ENCODE peak calls at places on chromosome 17, in five cellular contexts. One of them, this sample, is unnamed.

GRCh38 chr17:32491371-32492280 is 4.8 kb downstream of the CDK5R1 start:
- DNase-seq in KBM-7: peak; percentile 25
- DNase-seq in dorsolateral prefrontal cortex: no peak
- DNase-seq in ACHN: no peak
- DNase-seq in NCI-H1417: no peak
- DNase-seq in this sample: peak; percentile 24

GRCh38 chr17:39736319-39737165 is 1.2 kb upstream of the GRB7 start:
- DNase-seq in KBM-7: no peak
- DNase-seq in ACHN: no peak
- DNase-seq in NCI-H1417: peak; percentile 48
- DNase-seq in dorsolateral prefrontal cortex: no peak
- DNase-seq in this sample: no peak

GRCh38 chr17:82590216-82590615 is 58.0 kb downstream of the WDR45B start:
- DNase-seq in dorsolateral prefrontal cortex: no peak
- DNase-seq in KBM-7: no peak
- DNase-seq in ACHN: no peak
- DNase-seq in NCI-H1417: no peak
- DNase-seq in this sample: no peak

GRCh38 chr17:70323269-70323668 is 153.9 kb downstream of the KCNJ2 start:
- DNase-seq in dorsolateral prefrontal cortex: no peak
- DNase-seq in ACHN: no peak
- DNase-seq in NCI-H1417: no peak
- DNase-seq in KBM-7: no peak
- DNase-seq in this sample: no peak

GRCh38 chr17:48542114-48542955 is 2.6 kb downstream of the HOXB2 start:
- DNase-seq in KBM-7: peak; percentile 45
- DNase-seq in NCI-H1417: no peak
- DNase-seq in ACHN: peak; percentile 49
- DNase-seq in dorsolateral prefrontal cortex: no peak
- DNase-seq in this sample: no peak

GRCh38 chr17:56909742-56910508 is 3.9 kb downstream of the TRIM25 start:
- DNase-seq in KBM-7: no peak
- DNase-seq in ACHN: no peak
- DNase-seq in NCI-H1417: no peak
- DNase-seq in dorsolateral prefrontal cortex: no peak
- DNase-seq in this sample: no peak

GRCh38 chr17:10398352-10398751 is 23.4 kb downstream of the MYH8 start:
- DNase-seq in NCI-H1417: no peak
- DNase-seq in dorsolateral prefrontal cortex: no peak
- DNase-seq in KBM-7: no peak
- DNase-seq in ACHN: no peak
- DNase-seq in this sample: no peak

GRCh38 chr17:8799001-8799850 is at the start of gene MFSD6L:
- DNase-seq in ACHN: no peak
- DNase-seq in KBM-7: no peak
- DNase-seq in dorsolateral prefrontal cortex: no peak
- DNase-seq in NCI-H1417: peak; percentile 17
- DNase-seq in this sample: peak; percentile 18

GRCh38 chr17:12667299-12667958 is 1.7 kb downstream of the MYOCD start:
- DNase-seq in NCI-H1417: peak; percentile 19
- DNase-seq in dorsolateral prefrontal cortex: no peak
- DNase-seq in KBM-7: peak; percentile 6
- DNase-seq in ACHN: peak; percentile 54
- DNase-seq in this sample: peak; percentile 21

GRCh38 chr17:37463039-37463438 is 26.7 kb upstream of the DUSP14 start:
- DNase-seq in dorsolateral prefrontal cortex: no peak
- DNase-seq in ACHN: no peak
- DNase-seq in NCI-H1417: no peak
- DNase-seq in KBM-7: no peak
- DNase-seq in this sample: no peak

GRCh38 chr17:28524476-28525415 is 18.6 kb downstream of the FOXN1 start:
- DNase-seq in dorsolateral prefrontal cortex: no peak
- DNase-seq in ACHN: no peak
- DNase-seq in KBM-7: no peak
- DNase-seq in NCI-H1417: no peak
- DNase-seq in this sample: no peak

GRCh38 chr17:869067-869466 is 86.9 kb downstream of the MRM3 start:
- DNase-seq in dorsolateral prefrontal cortex: no peak
- DNase-seq in KBM-7: no peak
- DNase-seq in NCI-H1417: no peak
- DNase-seq in ACHN: peak; percentile 44
- DNase-seq in this sample: no peak

GRCh38 chr17:9676742-9677387 is 31.5 kb downstream of the USP43 start:
- DNase-seq in KBM-7: no peak
- DNase-seq in NCI-H1417: no peak
- DNase-seq in dorsolateral prefrontal cortex: no peak
- DNase-seq in ACHN: peak; percentile 92
- DNase-seq in this sample: no peak

GRCh38 chr17:15262291-15263205 is 2.6 kb downstream of the PMP22 start:
- DNase-seq in ACHN: peak; percentile 65
- DNase-seq in NCI-H1417: peak; percentile 26
- DNase-seq in dorsolateral prefrontal cortex: peak; percentile 82
- DNase-seq in KBM-7: no peak
- DNase-seq in this sample: peak; percentile 45

GRCh38 chr17:65743313-65743665 is 181.8 kb upstream of the AXIN2 start:
- DNase-seq in ACHN: no peak
- DNase-seq in dorsolateral prefrontal cortex: no peak
- DNase-seq in NCI-H1417: no peak
- DNase-seq in KBM-7: no peak
- DNase-seq in this sample: no peak

GRCh38 chr17:45123930-45124796 is 8.2 kb downstream of the PLCD3 start:
- DNase-seq in KBM-7: peak; percentile 85
- DNase-seq in ACHN: peak; percentile 90
- DNase-seq in dorsolateral prefrontal cortex: no peak
- DNase-seq in NCI-H1417: no peak
- DNase-seq in this sample: no peak

GRCh38 chr17:78868391-78868790 is 27.8 kb upstream of the USP36 start:
- DNase-seq in ACHN: no peak
- DNase-seq in KBM-7: no peak
- DNase-seq in NCI-H1417: no peak
- DNase-seq in dorsolateral prefrontal cortex: no peak
- DNase-seq in this sample: no peak

GRCh38 chr17:54901230-54901847 is 687 bp downstream of the TOM1L1 start:
- DNase-seq in NCI-H1417: peak; percentile 77
- DNase-seq in dorsolateral prefrontal cortex: no peak
- DNase-seq in ACHN: peak; percentile 79
- DNase-seq in KBM-7: no peak
- DNase-seq in this sample: peak; percentile 5

GRCh38 chr17:63600569-63601438 is at the start of gene TACO1:
- DNase-seq in KBM-7: peak; percentile 83
- DNase-seq in dorsolateral prefrontal cortex: peak; percentile 75
- DNase-seq in NCI-H1417: peak; percentile 87
- DNase-seq in ACHN: peak; percentile 86
- DNase-seq in this sample: peak; percentile 83

GRCh38 chr17:81712468-81713003 is 452 bp downstream of the SLC25A10 start:
- DNase-seq in ACHN: peak; percentile 53
- DNase-seq in NCI-H1417: peak; percentile 69
- DNase-seq in KBM-7: peak; percentile 50
- DNase-seq in dorsolateral prefrontal cortex: no peak
- DNase-seq in this sample: no peak

GRCh38 chr17:35073183-35073790 is 9.8 kb upstream of the RFFL start:
- DNase-seq in KBM-7: no peak
- DNase-seq in ACHN: no peak
- DNase-seq in NCI-H1417: no peak
- DNase-seq in dorsolateral prefrontal cortex: no peak
- DNase-seq in this sample: no peak

GRCh38 chr17:34892864-34893263 is 68.4 kb downstream of the CCT6B start:
- DNase-seq in ACHN: peak; percentile 47
- DNase-seq in NCI-H1417: peak; percentile 62
- DNase-seq in dorsolateral prefrontal cortex: no peak
- DNase-seq in KBM-7: peak; percentile 34
- DNase-seq in this sample: peak; percentile 76

GRCh38 chr17:77280304-77280910 is 139.6 kb downstream of the SEC14L1 start:
- DNase-seq in dorsolateral prefrontal cortex: no peak
- DNase-seq in ACHN: peak; percentile 47
- DNase-seq in KBM-7: no peak
- DNase-seq in NCI-H1417: peak; percentile 63
- DNase-seq in this sample: no peak

GRCh38 chr17:81582341-81582740 is 30.2 kb upstream of the FAAP100 start:
- DNase-seq in KBM-7: no peak
- DNase-seq in dorsolateral prefrontal cortex: no peak
- DNase-seq in NCI-H1417: no peak
- DNase-seq in ACHN: no peak
- DNase-seq in this sample: no peak

GRCh38 chr17:78723001-78723796 is 58.9 kb downstream of the CYTH1 start:
- DNase-seq in KBM-7: no peak
- DNase-seq in NCI-H1417: peak; percentile 84
- DNase-seq in dorsolateral prefrontal cortex: peak; percentile 95
- DNase-seq in ACHN: no peak
- DNase-seq in this sample: peak; percentile 88

GRCh38 chr17:79594271-79594670 is 16.6 kb downstream of the RBFOX3 start:
- DNase-seq in ACHN: no peak
- DNase-seq in NCI-H1417: no peak
- DNase-seq in KBM-7: no peak
- DNase-seq in dorsolateral prefrontal cortex: no peak
- DNase-seq in this sample: peak; percentile 11

GRCh38 chr17:7767425-7768021 is 50.0 kb downstream of the DNAH2 start:
- DNase-seq in NCI-H1417: peak; percentile 82
- DNase-seq in dorsolateral prefrontal cortex: no peak
- DNase-seq in ACHN: no peak
- DNase-seq in KBM-7: no peak
- DNase-seq in this sample: peak; percentile 35

GRCh38 chr17:68600123-68600880 is 865 bp downstream of the FAM20A start:
- DNase-seq in NCI-H1417: no peak
- DNase-seq in dorsolateral prefrontal cortex: no peak
- DNase-seq in ACHN: no peak
- DNase-seq in KBM-7: peak; percentile 30
- DNase-seq in this sample: no peak

GRCh38 chr17:14310584-14310983 is 9.7 kb downstream of the HS3ST3B1 start:
- DNase-seq in ACHN: no peak
- DNase-seq in NCI-H1417: no peak
- DNase-seq in KBM-7: no peak
- DNase-seq in dorsolateral prefrontal cortex: no peak
- DNase-seq in this sample: no peak

GRCh38 chr17:71975998-71976649 is 144.7 kb upstream of the SOX9 start:
- DNase-seq in KBM-7: no peak
- DNase-seq in dorsolateral prefrontal cortex: peak; percentile 53
- DNase-seq in ACHN: peak; percentile 65
- DNase-seq in NCI-H1417: no peak
- DNase-seq in this sample: peak; percentile 27